ENCODE peak calls at places on chromosomes 2 and 18, in six cellular contexts. One of them, this sample, is unnamed.
A peak's percentile ranks its signal among the peaks of the same experiment; 100 is the strongest.

GRCh38 chr2:31239842-31240198 is 5.9 kb downstream of the EHD3 start:
- DNase-seq in CD8-positive, alpha-beta T cell: no peak
- DNase-seq in CD4-positive, alpha-beta memory T cell: no peak
- DNase-seq in upper lobe of left lung: no peak
- DNase-seq in NT2/D1: no peak
- DNase-seq in activated naive CD8-positive, alpha-beta T cell treated with anti-CD3 and anti-CD28 coated beads for 36 hours: no peak
- DNase-seq in this sample: no peak

GRCh38 chr18:23591011-23591410 is 4.7 kb upstream of the NPC1 start:
- DNase-seq in CD8-positive, alpha-beta T cell: no peak
- DNase-seq in CD4-positive, alpha-beta memory T cell: no peak
- DNase-seq in upper lobe of left lung: no peak
- DNase-seq in NT2/D1: no peak
- DNase-seq in activated naive CD8-positive, alpha-beta T cell treated with anti-CD3 and anti-CD28 coated beads for 36 hours: no peak
- DNase-seq in this sample: no peak

GRCh38 chr2:228444156-228444555 is 262.7 kb upstream of the SPHKAP start:
- DNase-seq in CD8-positive, alpha-beta T cell: no peak
- DNase-seq in CD4-positive, alpha-beta memory T cell: no peak
- DNase-seq in upper lobe of left lung: no peak
- DNase-seq in NT2/D1: no peak
- DNase-seq in activated naive CD8-positive, alpha-beta T cell treated with anti-CD3 and anti-CD28 coated beads for 36 hours: no peak
- DNase-seq in this sample: no peak

GRCh38 chr2:110114801-110115200 is 821 bp downstream of the MALL start:
- DNase-seq in CD8-positive, alpha-beta T cell: no peak
- DNase-seq in CD4-positive, alpha-beta memory T cell: no peak
- DNase-seq in upper lobe of left lung: peak; percentile 56
- DNase-seq in NT2/D1: no peak
- DNase-seq in activated naive CD8-positive, alpha-beta T cell treated with anti-CD3 and anti-CD28 coated beads for 36 hours: no peak
- DNase-seq in this sample: no peak

GRCh38 chr18:3323900-3324299 is 62.0 kb downstream of the MYL12B start:
- DNase-seq in CD8-positive, alpha-beta T cell: no peak
- DNase-seq in CD4-positive, alpha-beta memory T cell: no peak
- DNase-seq in upper lobe of left lung: no peak
- DNase-seq in NT2/D1: no peak
- DNase-seq in activated naive CD8-positive, alpha-beta T cell treated with anti-CD3 and anti-CD28 coated beads for 36 hours: no peak
- DNase-seq in this sample: no peak

GRCh38 chr2:118854507-118855300 is 7.3 kb upstream of the EN1 start:
- DNase-seq in CD8-positive, alpha-beta T cell: no peak
- DNase-seq in CD4-positive, alpha-beta memory T cell: no peak
- DNase-seq in upper lobe of left lung: no peak
- DNase-seq in NT2/D1: no peak
- DNase-seq in activated naive CD8-positive, alpha-beta T cell treated with anti-CD3 and anti-CD28 coated beads for 36 hours: no peak
- DNase-seq in this sample: no peak

GRCh38 chr2:239208470-239209180 is 192.2 kb downstream of the HDAC4 start:
- DNase-seq in CD8-positive, alpha-beta T cell: no peak
- DNase-seq in CD4-positive, alpha-beta memory T cell: no peak
- DNase-seq in upper lobe of left lung: no peak
- DNase-seq in NT2/D1: no peak
- DNase-seq in activated naive CD8-positive, alpha-beta T cell treated with anti-CD3 and anti-CD28 coated beads for 36 hours: no peak
- DNase-seq in this sample: no peak

GRCh38 chr18:79471048-79471447 is 75.3 kb downstream of the NFATC1 start:
- DNase-seq in CD8-positive, alpha-beta T cell: no peak
- DNase-seq in CD4-positive, alpha-beta memory T cell: no peak
- DNase-seq in upper lobe of left lung: no peak
- DNase-seq in NT2/D1: no peak
- DNase-seq in activated naive CD8-positive, alpha-beta T cell treated with anti-CD3 and anti-CD28 coated beads for 36 hours: no peak
- DNase-seq in this sample: no peak

GRCh38 chr2:47070155-47070919 is 84.8 kb downstream of the STPG4 start:
- DNase-seq in CD8-positive, alpha-beta T cell: no peak
- DNase-seq in CD4-positive, alpha-beta memory T cell: no peak
- DNase-seq in upper lobe of left lung: no peak
- DNase-seq in NT2/D1: no peak
- DNase-seq in activated naive CD8-positive, alpha-beta T cell treated with anti-CD3 and anti-CD28 coated beads for 36 hours: no peak
- DNase-seq in this sample: no peak

GRCh38 chr18:12327510-12328178 is 19.6 kb downstream of the TUBB6 start:
- DNase-seq in CD8-positive, alpha-beta T cell: peak; percentile 63
- DNase-seq in CD4-positive, alpha-beta memory T cell: peak; percentile 47
- DNase-seq in upper lobe of left lung: peak; percentile 76
- DNase-seq in NT2/D1: no peak
- DNase-seq in activated naive CD8-positive, alpha-beta T cell treated with anti-CD3 and anti-CD28 coated beads for 36 hours: peak; percentile 72
- DNase-seq in this sample: peak; percentile 82

GRCh38 chr2:120769076-120769786 is 33.6 kb downstream of the GLI2 start:
- DNase-seq in CD8-positive, alpha-beta T cell: no peak
- DNase-seq in CD4-positive, alpha-beta memory T cell: no peak
- DNase-seq in upper lobe of left lung: no peak
- DNase-seq in NT2/D1: no peak
- DNase-seq in activated naive CD8-positive, alpha-beta T cell treated with anti-CD3 and anti-CD28 coated beads for 36 hours: no peak
- DNase-seq in this sample: no peak

This sample was measured in iPS DF 6.9.